ENCODE peak calls at places on chromosomes 13 and 19, in nine cellular contexts. One of them, this sample, is unnamed.
A peak's percentile ranks its signal among the peaks of the same experiment; 100 is the strongest.

GRCh38 chr19:48806818-48807589 is 3.8 kb downstream of the BCAT2 start:
- DNase-seq in NCI-H345: no peak
- DNase-seq in thyroid gland: no peak
- DNase-seq in mesothelial cell of epicardium: no peak
- DNase-seq in endodermal cell: peak; percentile 76
- DNase-seq in mesenteric fat pad: no peak
- DNase-seq in SJSA1: no peak
- DNase-seq in osteoblast: no peak
- DNase-seq in GM03348: peak; percentile 59
- DNase-seq in this sample: peak; percentile 47

GRCh38 chr13:97018029-97018819 is 23.9 kb upstream of the OXGR1 start:
- DNase-seq in NCI-H345: peak; percentile 49
- DNase-seq in SJSA1: no peak
- DNase-seq in GM03348: peak; percentile 69
- DNase-seq in mesothelial cell of epicardium: no peak
- DNase-seq in osteoblast: peak; percentile 66
- DNase-seq in thyroid gland: peak; percentile 15
- DNase-seq in endodermal cell: peak; percentile 71
- DNase-seq in mesenteric fat pad: no peak
- DNase-seq in this sample: peak; percentile 29

GRCh38 chr19:2983351-2984195 is 6.2 kb downstream of the TLE6 start:
- DNase-seq in endodermal cell: no peak
- DNase-seq in GM03348: peak; percentile 75
- DNase-seq in osteoblast: peak; percentile 83
- DNase-seq in NCI-H345: peak; percentile 97
- DNase-seq in SJSA1: peak; percentile 58
- DNase-seq in mesenteric fat pad: peak; percentile 92
- DNase-seq in mesothelial cell of epicardium: peak; percentile 48
- DNase-seq in thyroid gland: peak; percentile 87
- DNase-seq in this sample: peak; percentile 80

GRCh38 chr13:84821261-84821660 is 939.0 kb upstream of the SLITRK1 start:
- DNase-seq in endodermal cell: no peak
- DNase-seq in mesenteric fat pad: no peak
- DNase-seq in mesothelial cell of epicardium: no peak
- DNase-seq in GM03348: no peak
- DNase-seq in SJSA1: no peak
- DNase-seq in osteoblast: no peak
- DNase-seq in thyroid gland: no peak
- DNase-seq in NCI-H345: no peak
- DNase-seq in this sample: no peak

GRCh38 chr13:113862766-113863510 is 938 bp downstream of the GAS6 start:
- DNase-seq in endodermal cell: peak; percentile 82
- DNase-seq in NCI-H345: peak; percentile 50
- DNase-seq in thyroid gland: peak; percentile 77
- DNase-seq in GM03348: peak; percentile 70
- DNase-seq in osteoblast: peak; percentile 93
- DNase-seq in mesothelial cell of epicardium: no peak
- DNase-seq in mesenteric fat pad: peak; percentile 90
- DNase-seq in SJSA1: no peak
- DNase-seq in this sample: peak; percentile 55

GRCh38 chr19:33438987-33439781 is 65.7 kb downstream of the CEBPG start:
- DNase-seq in mesenteric fat pad: no peak
- DNase-seq in osteoblast: peak; percentile 78
- DNase-seq in SJSA1: no peak
- DNase-seq in GM03348: no peak
- DNase-seq in NCI-H345: no peak
- DNase-seq in mesothelial cell of epicardium: no peak
- DNase-seq in endodermal cell: no peak
- DNase-seq in thyroid gland: no peak
- DNase-seq in this sample: no peak

GRCh38 chr19:54160182-54160811 is 776 bp upstream of the LENG1 start:
- DNase-seq in NCI-H345: peak; percentile 38
- DNase-seq in mesenteric fat pad: no peak
- DNase-seq in SJSA1: no peak
- DNase-seq in mesothelial cell of epicardium: no peak
- DNase-seq in GM03348: peak; percentile 11
- DNase-seq in osteoblast: no peak
- DNase-seq in endodermal cell: no peak
- DNase-seq in thyroid gland: peak; percentile 36
- DNase-seq in this sample: no peak

GRCh38 chr13:35966024-35966423 is 165.2 kb downstream of the DCLK1 start:
- DNase-seq in mesothelial cell of epicardium: no peak
- DNase-seq in SJSA1: no peak
- DNase-seq in thyroid gland: no peak
- DNase-seq in GM03348: no peak
- DNase-seq in mesenteric fat pad: no peak
- DNase-seq in endodermal cell: no peak
- DNase-seq in osteoblast: no peak
- DNase-seq in NCI-H345: no peak
- DNase-seq in this sample: no peak

GRCh38 chr19:3440082-3440481 is 40.2 kb downstream of the SMIM24 start:
- DNase-seq in NCI-H345: peak; percentile 18
- DNase-seq in GM03348: peak; percentile 57
- DNase-seq in mesothelial cell of epicardium: no peak
- DNase-seq in endodermal cell: peak; percentile 93
- DNase-seq in SJSA1: peak; percentile 58
- DNase-seq in thyroid gland: no peak
- DNase-seq in osteoblast: peak; percentile 80
- DNase-seq in mesenteric fat pad: no peak
- DNase-seq in this sample: peak; percentile 87

GRCh38 chr13:97976551-97977375 is 23.3 kb downstream of the IPO5 start:
- DNase-seq in osteoblast: peak; percentile 92
- DNase-seq in GM03348: peak; percentile 66
- DNase-seq in mesothelial cell of epicardium: no peak
- DNase-seq in SJSA1: no peak
- DNase-seq in thyroid gland: no peak
- DNase-seq in NCI-H345: peak; percentile 43
- DNase-seq in endodermal cell: peak; percentile 95
- DNase-seq in mesenteric fat pad: no peak
- DNase-seq in this sample: peak; percentile 18

GRCh38 chr13:42380420-42381164 is 108.6 kb downstream of the AKAP11 start:
- DNase-seq in mesothelial cell of epicardium: no peak
- DNase-seq in mesenteric fat pad: no peak
- DNase-seq in thyroid gland: no peak
- DNase-seq in SJSA1: no peak
- DNase-seq in osteoblast: peak; percentile 18
- DNase-seq in endodermal cell: no peak
- DNase-seq in GM03348: no peak
- DNase-seq in NCI-H345: no peak
- DNase-seq in this sample: no peak

GRCh38 chr19:35717665-35718344 is at the start of gene KMT2B:
- DNase-seq in SJSA1: peak; percentile 96
- DNase-seq in mesothelial cell of epicardium: peak; percentile 90
- DNase-seq in NCI-H345: peak; percentile 100
- DNase-seq in thyroid gland: no peak
- DNase-seq in endodermal cell: no peak
- DNase-seq in osteoblast: peak; percentile 100
- DNase-seq in GM03348: peak; percentile 98
- DNase-seq in mesenteric fat pad: no peak
- DNase-seq in this sample: peak; percentile 97

GRCh38 chr19:18710986-18711751 is 27.7 kb downstream of the CRTC1 start:
- DNase-seq in thyroid gland: no peak
- DNase-seq in endodermal cell: no peak
- DNase-seq in NCI-H345: no peak
- DNase-seq in GM03348: no peak
- DNase-seq in SJSA1: no peak
- DNase-seq in osteoblast: peak; percentile 85
- DNase-seq in mesothelial cell of epicardium: no peak
- DNase-seq in mesenteric fat pad: no peak
- DNase-seq in this sample: no peak

GRCh38 chr19:37914908-37915307 is 7.9 kb downstream of the SIPA1L3 start:
- DNase-seq in SJSA1: no peak
- DNase-seq in thyroid gland: no peak
- DNase-seq in osteoblast: no peak
- DNase-seq in mesothelial cell of epicardium: no peak
- DNase-seq in GM03348: no peak
- DNase-seq in mesenteric fat pad: no peak
- DNase-seq in endodermal cell: no peak
- DNase-seq in NCI-H345: no peak
- DNase-seq in this sample: no peak

GRCh38 chr19:55626350-55626749 is 2.0 kb upstream of the ZNF784 start:
- DNase-seq in osteoblast: no peak
- DNase-seq in SJSA1: no peak
- DNase-seq in endodermal cell: no peak
- DNase-seq in mesothelial cell of epicardium: no peak
- DNase-seq in mesenteric fat pad: no peak
- DNase-seq in thyroid gland: no peak
- DNase-seq in NCI-H345: no peak
- DNase-seq in GM03348: no peak
- DNase-seq in this sample: no peak

GRCh38 chr19:17109962-17110598 is 34.5 kb downstream of the MYO9B start:
- DNase-seq in thyroid gland: peak; percentile 10
- DNase-seq in osteoblast: peak; percentile 82
- DNase-seq in GM03348: no peak
- DNase-seq in mesothelial cell of epicardium: no peak
- DNase-seq in NCI-H345: no peak
- DNase-seq in mesenteric fat pad: no peak
- DNase-seq in SJSA1: no peak
- DNase-seq in endodermal cell: no peak
- DNase-seq in this sample: no peak

GRCh38 chr13:80245162-80245733 is 95.7 kb downstream of the SPRY2 start:
- DNase-seq in GM03348: no peak
- DNase-seq in NCI-H345: no peak
- DNase-seq in mesothelial cell of epicardium: no peak
- DNase-seq in thyroid gland: no peak
- DNase-seq in mesenteric fat pad: no peak
- DNase-seq in SJSA1: no peak
- DNase-seq in osteoblast: no peak
- DNase-seq in endodermal cell: no peak
- DNase-seq in this sample: no peak

GRCh38 chr13:107205318-107206112 is 637.6 kb upstream of the ARGLU1 start:
- DNase-seq in osteoblast: peak; percentile 87
- DNase-seq in thyroid gland: peak; percentile 45
- DNase-seq in mesothelial cell of epicardium: peak; percentile 64
- DNase-seq in mesenteric fat pad: no peak
- DNase-seq in endodermal cell: peak; percentile 92
- DNase-seq in NCI-H345: peak; percentile 81
- DNase-seq in SJSA1: peak; percentile 86
- DNase-seq in GM03348: peak; percentile 84
- DNase-seq in this sample: peak; percentile 80

GRCh38 chr19:18290250-18291018 is 9.0 kb upstream of the JUND start:
- DNase-seq in NCI-H345: no peak
- DNase-seq in mesothelial cell of epicardium: no peak
- DNase-seq in osteoblast: peak; percentile 86
- DNase-seq in mesenteric fat pad: no peak
- DNase-seq in GM03348: no peak
- DNase-seq in thyroid gland: no peak
- DNase-seq in SJSA1: peak; percentile 40
- DNase-seq in endodermal cell: peak; percentile 54
- DNase-seq in this sample: no peak

GRCh38 chr13:19993024-19993423 is 34.5 kb downstream of the ZMYM2 start:
- DNase-seq in mesenteric fat pad: no peak
- DNase-seq in GM03348: no peak
- DNase-seq in SJSA1: no peak
- DNase-seq in endodermal cell: no peak
- DNase-seq in mesothelial cell of epicardium: no peak
- DNase-seq in osteoblast: peak; percentile 3
- DNase-seq in NCI-H345: no peak
- DNase-seq in thyroid gland: no peak
- DNase-seq in this sample: no peak

GRCh38 chr13:44668707-44669106 is 92.6 kb upstream of the TSC22D1 start:
- DNase-seq in mesenteric fat pad: no peak
- DNase-seq in endodermal cell: no peak
- DNase-seq in NCI-H345: no peak
- DNase-seq in thyroid gland: no peak
- DNase-seq in osteoblast: no peak
- DNase-seq in SJSA1: no peak
- DNase-seq in GM03348: no peak
- DNase-seq in mesothelial cell of epicardium: no peak
- DNase-seq in this sample: no peak

GRCh38 chr13:21360463-21360862 is 98.6 kb downstream of the ZDHHC20 start:
- DNase-seq in osteoblast: no peak
- DNase-seq in NCI-H345: no peak
- DNase-seq in thyroid gland: no peak
- DNase-seq in GM03348: no peak
- DNase-seq in mesenteric fat pad: peak; percentile 71
- DNase-seq in SJSA1: no peak
- DNase-seq in endodermal cell: no peak
- DNase-seq in mesothelial cell of epicardium: no peak
- DNase-seq in this sample: no peak

GRCh38 chr19:4977299-4978174 is 8.6 kb downstream of the KDM4B start:
- DNase-seq in osteoblast: peak; percentile 97
- DNase-seq in thyroid gland: peak; percentile 88
- DNase-seq in mesothelial cell of epicardium: no peak
- DNase-seq in endodermal cell: no peak
- DNase-seq in GM03348: peak; percentile 90
- DNase-seq in mesenteric fat pad: no peak
- DNase-seq in SJSA1: peak; percentile 88
- DNase-seq in NCI-H345: peak; percentile 17
- DNase-seq in this sample: no peak

GRCh38 chr13:31038834-31039552 is 106.5 kb downstream of the TEX26 start:
- DNase-seq in SJSA1: no peak
- DNase-seq in GM03348: no peak
- DNase-seq in NCI-H345: no peak
- DNase-seq in endodermal cell: no peak
- DNase-seq in thyroid gland: no peak
- DNase-seq in osteoblast: peak; percentile 42
- DNase-seq in mesenteric fat pad: no peak
- DNase-seq in mesothelial cell of epicardium: no peak
- DNase-seq in this sample: no peak

GRCh38 chr19:29967623-29968022 is 25.6 kb downstream of the URI1 start:
- DNase-seq in endodermal cell: no peak
- DNase-seq in thyroid gland: peak; percentile 36
- DNase-seq in GM03348: no peak
- DNase-seq in NCI-H345: no peak
- DNase-seq in mesenteric fat pad: no peak
- DNase-seq in SJSA1: no peak
- DNase-seq in osteoblast: no peak
- DNase-seq in mesothelial cell of epicardium: no peak
- DNase-seq in this sample: no peak

GRCh38 chr13:98324105-98324504 is 147.0 kb upstream of the RNF113B start:
- DNase-seq in mesenteric fat pad: no peak
- DNase-seq in osteoblast: peak; percentile 49
- DNase-seq in GM03348: peak; percentile 42
- DNase-seq in mesothelial cell of epicardium: no peak
- DNase-seq in SJSA1: no peak
- DNase-seq in thyroid gland: no peak
- DNase-seq in NCI-H345: no peak
- DNase-seq in endodermal cell: no peak
- DNase-seq in this sample: no peak

GRCh38 chr13:101903890-101904289 is 451.4 kb downstream of the ITGBL1 start:
- DNase-seq in thyroid gland: no peak
- DNase-seq in GM03348: no peak
- DNase-seq in endodermal cell: no peak
- DNase-seq in mesenteric fat pad: no peak
- DNase-seq in mesothelial cell of epicardium: no peak
- DNase-seq in NCI-H345: no peak
- DNase-seq in SJSA1: no peak
- DNase-seq in osteoblast: no peak
- DNase-seq in this sample: no peak